ENCODE peak calls at places on chromosome 5, in ten cellular contexts. Y, P, U, A, X, T, J, B, D and R are unnamed samples.

GRCh38 chr5:31854625-31855526 is 215.9 kb downstream of the PDZD2 start:
- DNase-seq in Y (peak; percentile 3), P (peak; percentile 29), U (peak; percentile 59), A (no peak), X (no peak), T (peak; percentile 16), J (peak; percentile 7), B (peak; percentile 44), D (no peak), R (no peak)

GRCh38 chr5:100900796-100901731 is 2.0 kb downstream of the ST8SIA4 start:
- DNase-seq in Y (peak; percentile 7), P (peak; percentile 41), U (peak; percentile 48), A (no peak), X (peak; percentile 98), T (peak; percentile 91), J (peak; percentile 69), B (no peak), D (no peak), R (no peak)

GRCh38 chr5:101976933-101977332 is 319.2 kb downstream of the SLCO4C1 start:
- DNase-seq in Y (no peak), P (no peak), U (no peak), A (no peak), X (no peak), T (no peak), J (no peak), B (no peak), D (no peak), R (no peak)

GRCh38 chr5:112735702-112736101 is 2.0 kb upstream of the APC start:
- DNase-seq in Y (peak; percentile 64), P (peak; percentile 31), U (no peak), A (no peak), X (no peak), T (no peak), J (peak; percentile 39), B (no peak), D (peak; percentile 17), R (peak; percentile 24)

GRCh38 chr5:172886974-172887491 is 53.0 kb downstream of the ERGIC1 start:
- DNase-seq in Y (peak; percentile 98), P (no peak), U (no peak), A (peak; percentile 94), X (peak; percentile 94), T (no peak), J (no peak), B (no peak), D (peak; percentile 91), R (peak; percentile 44)

GRCh38 chr5:138466058-138466899 is 1.0 kb downstream of the EGR1 start:
- DNase-seq in Y (peak; percentile 66), P (no peak), U (no peak), A (peak; percentile 18), X (no peak), T (peak; percentile 39), J (no peak), B (peak; percentile 62), D (no peak), R (no peak)

GRCh38 chr5:178304761-178305645 is 72.4 kb upstream of the PHYKPL start:
- DNase-seq in Y (peak; percentile 15), P (no peak), U (no peak), A (peak; percentile 46), X (no peak), T (no peak), J (no peak), B (no peak), D (no peak), R (no peak)

GRCh38 chr5:53616939-53617549 is 56.6 kb downstream of the NDUFS4 start:
- DNase-seq in Y (no peak), P (no peak), U (peak; percentile 29), A (no peak), X (peak; percentile 35), T (no peak), J (peak; percentile 21), B (no peak), D (no peak), R (no peak)

GRCh38 chr5:151682751-151683331 is 3.9 kb downstream of the SPARC start:
- DNase-seq in Y (peak; percentile 54), P (no peak), U (peak; percentile 49), A (no peak), X (no peak), T (no peak), J (peak; percentile 48), B (no peak), D (no peak), R (no peak)

GRCh38 chr5:168165221-168165965 is 126.1 kb upstream of the WWC1 start:
- DNase-seq in Y (no peak), P (no peak), U (no peak), A (no peak), X (no peak), T (no peak), J (no peak), B (peak; percentile 33), D (no peak), R (no peak)

GRCh38 chr5:80825780-80826460 is 134.2 kb upstream of the RASGRF2 start:
- DNase-seq in Y (no peak), P (no peak), U (no peak), A (no peak), X (no peak), T (no peak), J (no peak), B (no peak), D (no peak), R (no peak)

GRCh38 chr5:55724276-55724675 is 12.2 kb upstream of the SLC38A9 start:
- DNase-seq in Y (no peak), P (no peak), U (no peak), A (no peak), X (no peak), T (no peak), J (no peak), B (no peak), D (no peak), R (no peak)

GRCh38 chr5:98796197-98796972 is 22.9 kb downstream of the RGMB start:
- DNase-seq in Y (peak; percentile 75), P (peak; percentile 74), U (peak; percentile 58), A (no peak), X (peak; percentile 43), T (peak; percentile 54), J (peak; percentile 53), B (peak; percentile 70), D (no peak), R (peak; percentile 53)